ENCODE peak calls at places on chromosomes 13 and 19, in ten cellular contexts. D, E, Q, O, F, T, N, Y, Z and A are unnamed samples.

GRCh38 chr13:26344980-26345379 is 91.1 kb downstream of the CDK8 start:
- DNase-seq in D (no peak), E (no peak), Q (no peak), O (no peak), F (no peak), T (no peak), N (no peak), Y (no peak), Z (no peak), A (no peak)

GRCh38 chr19:11164879-11165406 is 9.4 kb upstream of the SPC24 start:
- DNase-seq in D (peak; percentile 43), E (no peak), Q (no peak), O (no peak), F (no peak), T (peak; percentile 76), N (no peak), Y (no peak), Z (no peak), A (peak; percentile 79)

GRCh38 chr19:55153652-55154264 is 3.8 kb downstream of the TNNI3 start:
- DNase-seq in D (no peak), E (no peak), Q (no peak), O (peak; percentile 47), F (no peak), T (no peak), N (no peak), Y (no peak), Z (no peak), A (no peak)

GRCh38 chr19:13692096-13692495 is 72.2 kb upstream of the MRI1 start:
- DNase-seq in D (peak; percentile 46), E (no peak), Q (no peak), O (no peak), F (no peak), T (no peak), N (no peak), Y (no peak), Z (no peak), A (no peak)

GRCh38 chr13:66069570-66069969 is 1160.6 kb downstream of the PCDH9 start:
- DNase-seq in D (no peak), E (no peak), Q (no peak), O (no peak), F (no peak), T (no peak), N (no peak), Y (no peak), Z (no peak), A (no peak)

GRCh38 chr19:48398329-48399235 is 5.1 kb downstream of the GRIN2D start:
- DNase-seq in D (no peak), E (peak; percentile 59), Q (peak; percentile 87), O (peak; percentile 94), F (peak; percentile 70), T (peak; percentile 68), N (no peak), Y (no peak), Z (peak; percentile 73), A (peak; percentile 92)

GRCh38 chr13:31769581-31769980 is 30.3 kb downstream of the RXFP2 start:
- DNase-seq in D (no peak), E (no peak), Q (no peak), O (no peak), F (no peak), T (no peak), N (no peak), Y (no peak), Z (no peak), A (no peak)

GRCh38 chr13:52085416-52085815 is 43.5 kb downstream of the NEK5 start:
- DNase-seq in D (no peak), E (no peak), Q (no peak), O (no peak), F (no peak), T (no peak), N (peak; percentile 30), Y (no peak), Z (no peak), A (no peak)

GRCh38 chr19:10274589-10274988 is 3.7 kb downstream of the ICAM1 start:
- DNase-seq in D (no peak), E (no peak), Q (no peak), O (no peak), F (no peak), T (no peak), N (no peak), Y (no peak), Z (no peak), A (no peak)

GRCh38 chr13:98752111-98752941 is at the start of gene SLC15A1:
- DNase-seq in D (no peak), E (no peak), Q (no peak), O (no peak), F (no peak), T (no peak), N (peak; percentile 23), Y (no peak), Z (no peak), A (no peak)

GRCh38 chr19:14167594-14168138 is 31.3 kb upstream of the ASF1B start:
- DNase-seq in D (no peak), E (no peak), Q (no peak), O (no peak), F (no peak), T (no peak), N (no peak), Y (no peak), Z (no peak), A (no peak)